ENCODE peak calls at places on chromosomes 2 and 18, in four cellular contexts. One of them, this sample, is unnamed.

GRCh38 chr2:20378891-20379519 is 28.4 kb upstream of the PUM2 start:
- DNase-seq in spleen: peak
- DNase-seq in tibial nerve: peak
- DNase-seq in upper lobe of left lung: peak
- DNase-seq in this sample: peak

GRCh38 chr2:162974771-162975170 is 136.2 kb upstream of the KCNH7 start:
- DNase-seq in spleen: no peak
- DNase-seq in tibial nerve: no peak
- DNase-seq in upper lobe of left lung: no peak
- DNase-seq in this sample: no peak

GRCh38 chr18:24499814-24500601 is 39.6 kb downstream of the HRH4 start:
- DNase-seq in spleen: no peak
- DNase-seq in tibial nerve: no peak
- DNase-seq in upper lobe of left lung: no peak
- DNase-seq in this sample: no peak

GRCh38 chr2:105919826-105920225 is 175.1 kb downstream of the NCK2 start:
- DNase-seq in spleen: no peak
- DNase-seq in tibial nerve: no peak
- DNase-seq in upper lobe of left lung: no peak
- DNase-seq in this sample: no peak

GRCh38 chr2:197239434-197239833 is 71.1 kb downstream of the ANKRD44 start:
- DNase-seq in spleen: no peak
- DNase-seq in tibial nerve: no peak
- DNase-seq in upper lobe of left lung: no peak
- DNase-seq in this sample: no peak

GRCh38 chr2:234060236-234060635 is 9.7 kb downstream of the SPP2 start:
- DNase-seq in spleen: no peak
- DNase-seq in tibial nerve: no peak
- DNase-seq in upper lobe of left lung: no peak
- DNase-seq in this sample: no peak

GRCh38 chr2:108392029-108392428 is 14.3 kb downstream of the SULT1C4 start:
- DNase-seq in spleen: no peak
- DNase-seq in tibial nerve: no peak
- DNase-seq in upper lobe of left lung: no peak
- DNase-seq in this sample: no peak

GRCh38 chr18:3265564-3266033 is 3.7 kb downstream of the MYL12B start:
- DNase-seq in spleen: no peak
- DNase-seq in tibial nerve: no peak
- DNase-seq in upper lobe of left lung: no peak
- DNase-seq in this sample: no peak

GRCh38 chr18:25097119-25098114 is 254.5 kb downstream of the ZNF521 start:
- DNase-seq in spleen: no peak
- DNase-seq in tibial nerve: no peak
- DNase-seq in upper lobe of left lung: no peak
- DNase-seq in this sample: no peak

GRCh38 chr2:138846216-138846821 is 66.1 kb upstream of the NXPH2 start:
- DNase-seq in spleen: no peak
- DNase-seq in tibial nerve: no peak
- DNase-seq in upper lobe of left lung: no peak
- DNase-seq in this sample: no peak

GRCh38 chr2:41414486-41415230 is 633.2 kb upstream of the PKDCC start:
- DNase-seq in spleen: no peak
- DNase-seq in tibial nerve: no peak
- DNase-seq in upper lobe of left lung: no peak
- DNase-seq in this sample: no peak

GRCh38 chr2:68031546-68032160 is 31.2 kb downstream of the C1D start:
- DNase-seq in spleen: no peak
- DNase-seq in tibial nerve: no peak
- DNase-seq in upper lobe of left lung: no peak
- DNase-seq in this sample: no peak

GRCh38 chr2:236621786-236622185 is 52.2 kb downstream of the ACKR3 start:
- DNase-seq in spleen: no peak
- DNase-seq in tibial nerve: no peak
- DNase-seq in upper lobe of left lung: no peak
- DNase-seq in this sample: no peak

GRCh38 chr2:160700415-160700814 is 206.8 kb upstream of the RBMS1 start:
- DNase-seq in spleen: no peak
- DNase-seq in tibial nerve: no peak
- DNase-seq in upper lobe of left lung: no peak
- DNase-seq in this sample: no peak

GRCh38 chr18:56202567-56203136 is 435.7 kb downstream of the TXNL1 start:
- DNase-seq in spleen: no peak
- DNase-seq in tibial nerve: no peak
- DNase-seq in upper lobe of left lung: no peak
- DNase-seq in this sample: no peak

GRCh38 chr2:28360742-28361293 is 31.8 kb upstream of the FOSL2 start:
- DNase-seq in spleen: no peak
- DNase-seq in tibial nerve: no peak
- DNase-seq in upper lobe of left lung: peak
- DNase-seq in this sample: no peak

GRCh38 chr2:203484266-203485112 is 50.6 kb downstream of the RAPH1 start:
- DNase-seq in spleen: no peak
- DNase-seq in tibial nerve: no peak
- DNase-seq in upper lobe of left lung: no peak
- DNase-seq in this sample: no peak

GRCh38 chr2:20115902-20116301 is 64.5 kb upstream of the LAPTM4A start:
- DNase-seq in spleen: no peak
- DNase-seq in tibial nerve: no peak
- DNase-seq in upper lobe of left lung: no peak
- DNase-seq in this sample: no peak

GRCh38 chr18:63083555-63083954 is 236.0 kb downstream of the BCL2 start:
- DNase-seq in spleen: no peak
- DNase-seq in tibial nerve: no peak
- DNase-seq in upper lobe of left lung: no peak
- DNase-seq in this sample: no peak

GRCh38 chr2:48250474-48250844 is 279.5 kb upstream of the STON1 start:
- DNase-seq in spleen: no peak
- DNase-seq in tibial nerve: no peak
- DNase-seq in upper lobe of left lung: no peak
- DNase-seq in this sample: no peak

GRCh38 chr2:151900261-151900660 is 72.0 kb upstream of the ARL5A start:
- DNase-seq in spleen: no peak
- DNase-seq in tibial nerve: no peak
- DNase-seq in upper lobe of left lung: no peak
- DNase-seq in this sample: no peak

GRCh38 chr18:38981382-38981781 is 1415.8 kb upstream of the CELF4 start:
- DNase-seq in spleen: no peak
- DNase-seq in tibial nerve: no peak
- DNase-seq in upper lobe of left lung: no peak
- DNase-seq in this sample: no peak

GRCh38 chr18:51037230-51037629 is 7.2 kb downstream of the SMAD4 start:
- DNase-seq in spleen: no peak
- DNase-seq in tibial nerve: no peak
- DNase-seq in upper lobe of left lung: no peak
- DNase-seq in this sample: no peak

GRCh38 chr18:39647627-39648502 is 2082.3 kb upstream of the CELF4 start:
- DNase-seq in spleen: no peak
- DNase-seq in tibial nerve: no peak
- DNase-seq in upper lobe of left lung: peak
- DNase-seq in this sample: no peak

GRCh38 chr2:176421291-176422050 is 152.2 kb downstream of the MTX2 start:
- DNase-seq in spleen: no peak
- DNase-seq in tibial nerve: no peak
- DNase-seq in upper lobe of left lung: no peak
- DNase-seq in this sample: no peak

GRCh38 chr2:176140130-176140519 is 10.6 kb downstream of the HOXD8 start:
- DNase-seq in spleen: no peak
- DNase-seq in tibial nerve: no peak
- DNase-seq in upper lobe of left lung: no peak
- DNase-seq in this sample: no peak

GRCh38 chr2:136116111-136116812 is 1.7 kb downstream of the CXCR4 start:
- DNase-seq in spleen: peak
- DNase-seq in tibial nerve: no peak
- DNase-seq in upper lobe of left lung: peak
- DNase-seq in this sample: peak

GRCh38 chr2:212264227-212264626 is 274.4 kb downstream of the ERBB4 start:
- DNase-seq in spleen: no peak
- DNase-seq in tibial nerve: no peak
- DNase-seq in upper lobe of left lung: no peak
- DNase-seq in this sample: no peak

GRCh38 chr2:176911-177310 is 86.9 kb downstream of the SH3YL1 start:
- DNase-seq in spleen: no peak
- DNase-seq in tibial nerve: no peak
- DNase-seq in upper lobe of left lung: no peak
- DNase-seq in this sample: no peak

GRCh38 chr2:207504513-207505171 is 25.1 kb upstream of the CREB1 start:
- DNase-seq in spleen: no peak
- DNase-seq in tibial nerve: no peak
- DNase-seq in upper lobe of left lung: no peak
- DNase-seq in this sample: no peak

GRCh38 chr2:146572598-146572997 is 1272.2 kb upstream of the ACVR2A start:
- DNase-seq in spleen: no peak
- DNase-seq in tibial nerve: no peak
- DNase-seq in upper lobe of left lung: no peak
- DNase-seq in this sample: no peak

GRCh38 chr2:232291343-232291742 is 87.2 kb upstream of the ALPP start:
- DNase-seq in spleen: no peak
- DNase-seq in tibial nerve: no peak
- DNase-seq in upper lobe of left lung: no peak
- DNase-seq in this sample: no peak

GRCh38 chr2:232417489-232417888 is 10.8 kb downstream of the ALPG start:
- DNase-seq in spleen: no peak
- DNase-seq in tibial nerve: no peak
- DNase-seq in upper lobe of left lung: no peak
- DNase-seq in this sample: no peak

GRCh38 chr18:48419268-48420022 is 10.3 kb upstream of the ZBTB7C start:
- DNase-seq in spleen: no peak
- DNase-seq in tibial nerve: no peak
- DNase-seq in upper lobe of left lung: no peak
- DNase-seq in this sample: no peak

GRCh38 chr2:22901471-22901870 is 483.5 kb upstream of the KLHL29 start:
- DNase-seq in spleen: no peak
- DNase-seq in tibial nerve: no peak
- DNase-seq in upper lobe of left lung: no peak
- DNase-seq in this sample: no peak

GRCh38 chr18:58178476-58178875 is 134.4 kb downstream of the NEDD4L start:
- DNase-seq in spleen: no peak
- DNase-seq in tibial nerve: no peak
- DNase-seq in upper lobe of left lung: no peak
- DNase-seq in this sample: no peak

GRCh38 chr2:171522057-171522803 is at the start of gene CYBRD1:
- DNase-seq in spleen: peak
- DNase-seq in tibial nerve: peak
- DNase-seq in upper lobe of left lung: peak
- DNase-seq in this sample: peak

GRCh38 chr2:231052494-231053451 is 3.9 kb upstream of the PSMD1 start:
- DNase-seq in spleen: peak
- DNase-seq in tibial nerve: peak
- DNase-seq in upper lobe of left lung: peak
- DNase-seq in this sample: peak
- TF ChIP-seq POLR2A in spleen: no peak
- TF ChIP-seq POLR2A in tibial nerve: no peak
- TF ChIP-seq POLR2A in upper lobe of left lung: no peak
- TF ChIP-seq POLR2A in this sample: no peak

GRCh38 chr2:165787334-165787733 is 6.7 kb downstream of the GALNT3 start:
- DNase-seq in spleen: no peak
- DNase-seq in tibial nerve: no peak
- DNase-seq in upper lobe of left lung: no peak
- DNase-seq in this sample: no peak
- H3K4me3 ChIP-seq in spleen: no peak
- H3K4me3 ChIP-seq in tibial nerve: no peak
- H3K4me3 ChIP-seq in upper lobe of left lung: no peak
- H3K4me3 ChIP-seq in this sample: no peak

DNA sequence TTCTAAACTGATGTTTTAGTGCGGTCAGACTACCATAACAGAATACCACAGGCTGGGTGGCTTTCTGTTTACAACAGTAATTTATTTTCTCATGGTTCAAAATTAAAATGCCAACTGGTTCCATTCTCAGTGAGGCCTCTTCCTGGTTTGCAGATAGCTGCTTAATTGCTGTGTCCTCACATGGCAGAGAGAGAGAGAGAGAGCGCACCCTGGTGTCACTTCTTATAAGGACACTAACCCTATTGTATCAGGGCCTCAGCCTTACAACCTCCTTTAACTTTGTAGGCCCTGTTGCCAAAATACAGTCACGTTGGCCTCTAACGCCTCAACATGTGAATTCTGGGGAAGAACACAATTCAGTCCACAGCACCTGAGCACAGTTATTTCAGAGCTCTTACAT is 37.5 kb upstream of the ZNF385B start:
- DNase-seq in spleen: no peak
- DNase-seq in tibial nerve: no peak
- DNase-seq in upper lobe of left lung: no peak
- DNase-seq in this sample: no peak
- TF ChIP-seq CTCF in spleen: peak
- TF ChIP-seq CTCF in tibial nerve: no peak
- TF ChIP-seq CTCF in upper lobe of left lung: no peak
- TF ChIP-seq CTCF in this sample: no peak

GRCh38 chr2:71923143-71923525 is 224.5 kb downstream of the CYP26B1 start:
- DNase-seq in spleen: no peak
- DNase-seq in tibial nerve: no peak
- DNase-seq in upper lobe of left lung: no peak
- DNase-seq in this sample: no peak
- TF ChIP-seq POLR2A in spleen: no peak
- TF ChIP-seq POLR2A in tibial nerve: no peak
- TF ChIP-seq POLR2A in upper lobe of left lung: no peak
- TF ChIP-seq POLR2A in this sample: no peak

This sample was measured in lower leg skin.